ENCODE peak calls at places on chromosomes 5 and 9, in six cellular contexts. K, B, S, W, A and Q are unnamed samples.

GRCh38 chr5:169805527-169805934 is 168.5 kb downstream of the DOCK2 start:
- DNase-seq in B (no peak), W (no peak), K (no peak), S (peak; percentile 79), A (no peak), Q (peak; percentile 95)

GRCh38 chr9:88604836-88605499 is 70.0 kb downstream of the NXNL2 start:
- DNase-seq in K (no peak), A (no peak), S (peak; percentile 30), W (no peak), B (no peak), Q (no peak)

GRCh38 chr5:22063717-22064116 is 789.4 kb downstream of the CDH12 start:
- DNase-seq in K (no peak), S (no peak), B (no peak), W (peak; percentile 1), A (no peak), Q (no peak)

GRCh38 chr5:17218353-17219005 is 1.0 kb downstream of the BASP1 start:
- DNase-seq in K (no peak), S (peak; percentile 74), A (no peak), W (peak; percentile 35), B (peak; percentile 35), Q (peak; percentile 69)

GRCh38 chr5:78679905-78680304 is 31.3 kb upstream of the LHFPL2 start:
- DNase-seq in A (no peak), B (no peak), K (no peak), S (no peak), W (no peak), Q (no peak)

GRCh38 chr9:22111871-22112247 is 102.8 kb upstream of the CDKN2B start:
- DNase-seq in S (peak; percentile 95), K (no peak), B (no peak), A (no peak), W (peak; percentile 82), Q (no peak)

GRCh38 chr5:172496671-172497371 is 42.5 kb upstream of the SH3PXD2B start:
- DNase-seq in S (peak; percentile 74), W (no peak), K (no peak), B (no peak), A (no peak), Q (no peak)

GRCh38 chr5:66967826-66968262 is 228.8 kb downstream of the CD180 start:
- DNase-seq in S (peak; percentile 78), W (no peak), A (no peak), K (no peak), B (no peak), Q (no peak)

GRCh38 chr5:139863361-139863760 is 67.8 kb downstream of the PSD2 start:
- DNase-seq in W (peak; percentile 41), S (no peak), K (no peak), B (peak; percentile 26), A (no peak), Q (no peak)

GRCh38 chr9:93586290-93587057 is 10.1 kb downstream of the PHF2 start:
- DNase-seq in K (no peak), W (no peak), B (no peak), A (no peak), S (no peak), Q (no peak)

GRCh38 chr5:43258116-43258515 is 55.1 kb downstream of the HMGCS1 start:
- DNase-seq in A (no peak), W (no peak), B (no peak), K (no peak), S (no peak), Q (no peak)

GRCh38 chr5:171442287-171443042 is 23.0 kb downstream of the FGF18 start:
- DNase-seq in K (no peak), A (no peak), B (no peak), W (no peak), S (peak; percentile 65), Q (peak; percentile 15)

GRCh38 chr9:38047301-38048251 is 21.5 kb downstream of the SHB start:
- DNase-seq in K (peak; percentile 54), S (peak; percentile 98), A (no peak), W (peak; percentile 81), B (peak; percentile 92), Q (no peak)

GRCh38 chr9:120424248-120424647 is 155.7 kb downstream of the CDK5RAP2 start:
- DNase-seq in S (no peak), A (no peak), K (no peak), W (peak; percentile 63), B (no peak), Q (no peak)

GRCh38 chr9:86112057-86112456 is 12.7 kb upstream of the GOLM1 start:
- DNase-seq in W (no peak), B (no peak), S (no peak), A (no peak), K (no peak), Q (no peak)

GRCh38 chr5:42951847-42952411 is 88.2 kb downstream of the ANXA2R start:
- DNase-seq in W (no peak), B (no peak), A (peak; percentile 51), S (peak; percentile 64), K (no peak), Q (peak; percentile 67)

GRCh38 chr9:81619353-81620008 is 69.9 kb downstream of the TLE1 start:
- DNase-seq in K (peak; percentile 35), S (peak; percentile 88), W (no peak), A (no peak), B (no peak), Q (peak; percentile 40)

GRCh38 chr9:18437315-18438200 is 36.4 kb upstream of the ADAMTSL1 start:
- DNase-seq in B (peak; percentile 26), W (no peak), A (no peak), K (no peak), S (peak; percentile 50), Q (no peak)

GRCh38 chr5:100647461-100648230 is 112.5 kb downstream of the FAM174A start:
- DNase-seq in W (peak; percentile 39), S (peak; percentile 27), K (no peak), A (no peak), B (peak; percentile 71), Q (peak; percentile 12)

GRCh38 chr5:126044931-126045565 is 378.2 kb upstream of the GRAMD2B start:
- DNase-seq in W (no peak), A (no peak), S (no peak), K (no peak), B (no peak), Q (no peak)

GRCh38 chr9:125752070-125752628 is 5.0 kb downstream of the PBX3 start:
- DNase-seq in W (peak; percentile 15), S (peak; percentile 32), A (no peak), B (no peak), K (no peak), Q (no peak)

GRCh38 chr5:74433255-74434123 is 207.0 kb downstream of the ENC1 start:
- DNase-seq in K (peak; percentile 17), S (peak; percentile 90), W (peak; percentile 98), B (peak; percentile 23), A (no peak), Q (peak; percentile 71)

GRCh38 chr5:116402235-116402634 is 172.4 kb downstream of the SEMA6A start:
- DNase-seq in A (no peak), B (no peak), W (no peak), S (no peak), K (no peak), Q (no peak)
- H3K4me3 ChIP-seq in A (no peak overlapping the region), B (no peak overlapping the region), W (no peak overlapping the region), S (no peak overlapping the region), K (no peak overlapping the region), Q (no peak overlapping the region)

DNA sequence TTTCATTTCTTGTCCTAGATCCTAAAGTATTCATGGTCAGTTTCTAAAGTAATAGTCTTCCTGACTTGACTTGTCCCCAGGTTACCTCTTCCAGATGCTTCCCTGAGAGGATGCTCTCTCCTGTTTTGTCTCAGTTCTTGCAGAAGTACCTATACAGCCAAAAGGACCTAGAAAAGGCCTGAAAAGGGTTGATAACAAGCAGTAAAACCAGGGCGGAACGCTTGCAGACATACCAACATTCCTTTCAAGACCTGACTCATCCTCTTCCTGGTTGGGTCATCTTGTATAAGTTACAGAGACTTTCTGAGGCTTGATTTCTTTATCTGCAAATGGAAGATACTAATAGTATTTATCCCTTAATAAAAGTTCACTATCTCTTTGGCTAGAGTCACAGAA is 77.2 kb upstream of the ZFAND5 start:
- DNase-seq in W (peak; percentile 75), A (no peak), S (peak; percentile 96), K (no peak), B (no peak), Q (no peak)
- H3K4me3 ChIP-seq in W (no peak overlapping the region), A (no peak overlapping the region), S (no peak overlapping the region), K (no peak overlapping the region), B (no peak overlapping the region), Q (no peak overlapping the region)

GRCh38 chr5:150765789-150766149 is 7.0 kb upstream of the DCTN4 start:
- DNase-seq in A (no peak), S (no peak), B (no peak), K (no peak), W (no peak), Q (no peak)

GRCh38 chr5:150763023-150763793 is 4.4 kb upstream of the DCTN4 start:
- DNase-seq in B (peak; percentile 76), W (peak; percentile 93), K (no peak), A (no peak), S (peak; percentile 86), Q (no peak)

GRCh38 chr5:150766265-150766664 is 7.4 kb upstream of the DCTN4 start:
- DNase-seq in W (no peak), K (no peak), S (no peak), B (no peak), A (no peak), Q (no peak)

GRCh38 chr5:150765019-150765788 is 6.4 kb upstream of the DCTN4 start:
- DNase-seq in W (no peak), A (no peak), K (no peak), B (no peak), S (no peak), Q (no peak)

DNA sequence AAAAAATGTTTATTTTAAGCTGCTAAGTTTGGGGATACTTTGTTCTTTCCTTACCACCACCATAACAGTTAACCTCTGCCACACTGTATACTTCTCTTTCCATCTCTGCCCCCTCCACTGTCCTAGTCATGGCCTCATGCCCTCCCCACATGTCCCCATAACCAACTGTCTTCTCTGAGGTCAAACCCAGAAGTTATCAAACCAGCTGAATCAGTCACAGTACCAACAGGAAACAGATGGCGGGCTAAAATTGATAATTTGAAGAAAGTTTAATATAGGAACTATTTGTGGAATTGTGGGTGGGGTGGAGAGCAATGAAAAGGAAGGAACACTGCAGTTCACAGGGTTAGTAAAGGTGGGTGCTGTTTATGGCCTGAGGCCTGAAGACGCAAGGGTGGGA is 5.7 kb upstream of the DCTN4 start:
- DNase-seq in W (no peak), A (no peak), B (no peak), K (no peak), S (no peak), Q (no peak)
- H3K4me3 ChIP-seq in W (no peak overlapping the region), A (no peak overlapping the region), B (no peak overlapping the region), K (no peak overlapping the region), S (no peak overlapping the region), Q (no peak overlapping the region)

DNA sequence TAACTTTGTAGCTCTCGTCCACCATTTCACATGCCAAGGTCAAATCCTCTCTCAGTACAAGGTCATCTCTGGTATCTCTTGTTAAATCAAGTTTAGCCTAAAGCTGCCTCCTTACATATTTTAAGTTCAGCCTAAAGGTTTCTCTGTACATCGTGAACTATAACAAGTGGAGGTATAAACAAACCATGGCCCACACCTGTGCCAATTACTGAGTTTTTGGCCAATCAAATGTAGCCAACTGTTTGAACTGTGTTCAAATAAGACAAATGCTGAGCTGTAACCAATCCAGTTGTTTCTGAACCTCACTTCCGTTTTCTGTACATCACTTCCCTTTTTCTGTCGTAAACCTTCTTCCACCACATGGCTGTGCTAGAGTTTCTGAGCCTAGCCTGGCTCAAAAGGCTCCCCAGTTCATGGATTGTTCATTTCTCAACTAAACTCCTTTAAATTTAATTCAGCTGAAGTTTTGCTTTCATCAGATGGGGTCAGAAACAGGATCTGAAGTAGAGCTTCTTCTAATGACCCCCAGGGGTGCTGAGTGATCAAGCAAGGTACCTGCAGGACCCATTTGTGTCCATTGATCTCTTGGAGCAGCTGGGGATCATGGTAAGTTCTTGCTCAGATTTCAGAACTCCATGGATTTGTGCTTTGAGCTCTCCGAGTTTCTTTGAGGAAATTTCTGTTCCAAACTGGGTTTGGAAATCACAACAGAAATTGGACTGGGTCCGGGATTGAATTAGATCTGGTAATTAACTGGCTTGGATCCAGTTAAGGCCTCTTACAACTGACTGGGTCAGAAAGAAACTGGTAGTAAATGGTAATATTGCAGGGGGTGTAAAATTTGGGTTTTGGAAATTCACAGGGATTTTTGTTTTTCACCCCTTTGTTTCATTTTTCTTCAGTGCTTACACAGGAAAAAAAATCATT is 11.0 kb upstream of the NANS start:
- DNase-seq in W (no peak), A (peak; percentile 17), K (peak; percentile 90), S (no peak), B (peak; percentile 31), Q (peak; percentile 91)
- H3K4me3 ChIP-seq in W (no peak overlapping the region), A (peak overlapping the region; percentile 39), K (peak overlapping the region; percentile 78), S (no peak overlapping the region), B (no peak overlapping the region), Q (peak overlapping the region; percentile 91)